ENCODE peak calls at places on chromosome 1, in four cellular contexts. O, K, H and P are unnamed samples.

GRCh38 chr1:64875606-64876005 is 90.7 kb downstream of the JAK1 start:
- DNase-seq in O (no peak), K (no peak), H (no peak), P (no peak)

GRCh38 chr1:214037468-214037867 is 49.7 kb downstream of the PROX1 start:
- DNase-seq in H (no peak), O (no peak), K (no peak), P (no peak)

GRCh38 chr1:207077470-207078377 is 10.9 kb upstream of the C4BPB start:
- DNase-seq in H (peak; percentile 75), K (peak; percentile 87), O (peak; percentile 42), P (peak; percentile 33)

GRCh38 chr1:165408518-165408917 is 36.4 kb downstream of the RXRG start:
- DNase-seq in O (peak; percentile 32), H (no peak), K (peak; percentile 81), P (no peak)

GRCh38 chr1:112818990-112819689 is 104.0 kb upstream of the PPM1J start:
- DNase-seq in O (no peak), H (no peak), K (peak; percentile 70), P (no peak)

GRCh38 chr1:175152006-175152652 is 40.4 kb downstream of the KIAA0040 start:
- DNase-seq in H (peak; percentile 70), O (peak; percentile 84), K (peak; percentile 92), P (peak; percentile 34)

GRCh38 chr1:94240822-94241221 is 3.4 kb upstream of the ARHGAP29 start:
- DNase-seq in H (peak; percentile 3), K (no peak), O (no peak), P (no peak)

GRCh38 chr1:186754542-186755150 is 74.1 kb upstream of the PLA2G4A start:
- DNase-seq in H (no peak), K (no peak), O (no peak), P (no peak)

GRCh38 chr1:36988311-36988710 is 46.0 kb downstream of the GRIK3 start:
- DNase-seq in K (no peak), O (no peak), H (no peak), P (no peak)

GRCh38 chr1:97743129-97743528 is 177.7 kb downstream of the DPYD start:
- DNase-seq in O (no peak), H (no peak), K (no peak), P (no peak)

GRCh38 chr1:216221260-216221700 is 202.0 kb downstream of the USH2A start:
- DNase-seq in H (peak; percentile 57), K (peak; percentile 81), O (peak; percentile 22), P (no peak)

GRCh38 chr1:54884768-54885167 is 2.2 kb downstream of the DHCR24 start:
- DNase-seq in K (no peak), O (no peak), H (no peak), P (no peak)

GRCh38 chr1:94955767-94956632 is 29.1 kb upstream of the CNN3 start:
- DNase-seq in O (no peak), K (no peak), H (no peak), P (no peak)

GRCh38 chr1:243996223-243996622 is 54.9 kb upstream of the ZBTB18 start:
- DNase-seq in K (no peak), O (no peak), H (no peak), P (no peak)